ENCODE peak calls at places on chromosomes 11 and 22, in nine cellular contexts. O is iris pigment epithelial cell; E is A549; K is brain microvascular endothelial cell; H is HFFc6; A is stimulated activated CD8-positive, alpha-beta memory T cell treated with anti-CD3 and anti-CD28 coated beads, Interleukin-7, amount 100 ng/mL, for 48 hours; P is IMR-90; X is effector memory CD4-positive, alpha-beta T cell; W is NCI-H2081. F is an unnamed sample.

GRCh38 chr11:59010693-59011092 is 71.4 kb downstream of the GLYATL1 start:
- DNase-seq in O (no peak), E (no peak), K (no peak), H (no peak), A (no peak), P (no peak), X (no peak), W (no peak), F (no peak)

GRCh38 chr11:44530413-44531115 is 34.9 kb upstream of the CD82 start:
- DNase-seq in O (peak; percentile 40), E (no peak), K (no peak), H (no peak), A (peak; percentile 23), P (peak; percentile 19), X (no peak), W (no peak), F (peak; percentile 58)

GRCh38 chr11:4156571-4156970 is 62.0 kb downstream of the RRM1 start:
- DNase-seq in O (no peak), E (no peak), K (no peak), H (no peak), A (no peak), P (no peak), X (no peak), W (no peak), F (no peak)

GRCh38 chr11:1760351-1761109 is 3.2 kb downstream of the CTSD start:
- DNase-seq in O (peak; percentile 38), E (no peak), K (peak; percentile 67), H (peak; percentile 67), A (no peak), P (peak; percentile 52), X (no peak), W (no peak), F (peak; percentile 95)

GRCh38 chr11:122847437-122847836 is 9.1 kb downstream of the CRTAM start:
- DNase-seq in O (no peak), E (no peak), K (no peak), H (no peak), A (no peak), P (no peak), X (no peak), W (no peak), F (no peak)

GRCh38 chr11:119044708-119045107 is 12.3 kb downstream of the HYOU1 start:
- DNase-seq in O (no peak), E (no peak), K (no peak), H (no peak), A (no peak), P (no peak), X (no peak), W (no peak), F (no peak)

GRCh38 chr22:40525250-40525884 is 111.2 kb downstream of the MRTFA start:
- DNase-seq in O (peak; percentile 50), E (no peak), K (peak; percentile 46), H (no peak), A (peak; percentile 41), P (peak; percentile 46), X (peak; percentile 53), W (no peak), F (peak; percentile 31)

GRCh38 chr11:60739114-60739513 is 14.6 kb downstream of the MS4A18 start:
- DNase-seq in O (no peak), E (no peak), K (no peak), H (no peak), A (no peak), P (no peak), X (no peak), W (no peak), F (no peak)

GRCh38 chr22:30596199-30596598 is 4.5 kb upstream of the PES1 start:
- DNase-seq in O (no peak), E (no peak), K (no peak), H (no peak), A (no peak), P (no peak), X (no peak), W (no peak), F (no peak)

GRCh38 chr11:95791385-95792033 is 1.2 kb downstream of the CEP57 start:
- DNase-seq in O (no peak), E (no peak), K (no peak), H (no peak), A (no peak), P (no peak), X (no peak), W (no peak), F (no peak)

GRCh38 chr11:92709329-92709728 is 260.1 kb upstream of the MTNR1B start:
- DNase-seq in O (no peak), E (no peak), K (no peak), H (no peak), A (no peak), P (no peak), X (no peak), W (no peak), F (no peak)

GRCh38 chr22:19756288-19757128 is 4.1 kb upstream of the TBX1 start:
- DNase-seq in O (no peak), E (peak; percentile 72), K (no peak), H (no peak), A (peak; percentile 32), P (no peak), X (peak; percentile 56), W (peak; percentile 53), F (no peak)

GRCh38 chr11:746289-747175 is 732 bp upstream of the TALDO1 start:
- DNase-seq in O (peak; percentile 44), E (no peak), K (no peak), H (no peak), A (no peak), P (peak; percentile 24), X (no peak), W (no peak), F (no peak)

GRCh38 chr22:19871845-19872778 is 17.4 kb upstream of the GNB1L start:
- DNase-seq in O (no peak), E (no peak), K (no peak), H (no peak), A (no peak), P (no peak), X (no peak), W (no peak), F (no peak)

GRCh38 chr11:46953093-46953492 is 16.5 kb downstream of the CSTPP1 start:
- DNase-seq in O (no peak), E (no peak), K (no peak), H (no peak), A (no peak), P (no peak), X (no peak), W (no peak), F (no peak)

GRCh38 chr22:32518848-32519247 is 44.2 kb downstream of the FBXO7 start:
- DNase-seq in O (no peak), E (no peak), K (no peak), H (no peak), A (no peak), P (no peak), X (no peak), W (no peak), F (no peak)

GRCh38 chr22:22657712-22658111 is 13.3 kb downstream of the GGTLC2 start:
- DNase-seq in O (no peak), E (no peak), K (no peak), H (no peak), A (no peak), P (no peak), X (no peak), W (no peak), F (no peak)

F was measured in H4.